ENCODE peak calls at places on chromosome 9, in six cellular contexts. P, K, Y, J, E and M are unnamed samples. For H3K9me3, the result is how much of the 10 kb centered on the place peaks cover.

GRCh38 chr9:95107001-95107749 is 210.3 kb downstream of the FANCC start:
- DNase-seq in K (no peak), Y (no peak), E (no peak), J (no peak), P (no peak), M (no peak)

GRCh38 chr9:20224756-20225155 is 397.5 kb downstream of the MLLT3 start:
- DNase-seq in J (no peak), K (no peak), E (no peak), Y (no peak), P (no peak), M (no peak)

GRCh38 chr9:116157436-116158138 is 4.0 kb downstream of the PAPPA start:
- DNase-seq in E (no peak), Y (no peak), P (peak), J (no peak), K (no peak), M (no peak)

GRCh38 chr9:113381909-113382411 is 5.2 kb upstream of the HDHD3 start:
- DNase-seq in J (peak), E (no peak), K (no peak), Y (peak), P (no peak), M (no peak)

GRCh38 chr9:92507005-92507404 is 24.7 kb upstream of the ASPN start:
- DNase-seq in P (no peak), E (no peak), J (no peak), Y (no peak), K (no peak), M (no peak)

GRCh38 chr9:114894206-114894605 is 36.2 kb downstream of the TNFSF8 start:
- DNase-seq in P (no peak), E (no peak), K (no peak), J (no peak), Y (no peak), M (no peak)

GRCh38 chr9:93920401-93920800 is 34.8 kb downstream of the BARX1 start:
- DNase-seq in Y (no peak), P (no peak), J (no peak), E (no peak), K (no peak), M (no peak)

GRCh38 chr9:92059045-92059444 is 56.2 kb downstream of the SPTLC1 start:
- DNase-seq in P (no peak), E (no peak), Y (no peak), K (no peak), J (no peak), M (no peak)

GRCh38 chr9:2284770-2285169 is 269.6 kb downstream of the SMARCA2 start:
- DNase-seq in K (no peak), E (no peak), J (no peak), P (no peak), Y (no peak), M (no peak)

GRCh38 chr9:128208943-128209695 is 5.9 kb downstream of the DNM1 start:
- DNase-seq in J (no peak), E (no peak), Y (no peak), K (no peak), P (no peak), M (no peak)

GRCh38 chr9:134818591-134818990 is 62.0 kb upstream of the FCN2 start:
- DNase-seq in J (no peak), E (no peak), Y (no peak), K (no peak), P (no peak), M (no peak)

GRCh38 chr9:107176701-107177100 is 106.4 kb upstream of the RAD23B start:
- DNase-seq in J (no peak), P (no peak), E (peak), K (no peak), Y (no peak), M (no peak)

GRCh38 chr9:99368341-99369326 is 146.6 kb downstream of the SEC61B start:
- DNase-seq in K (no peak), Y (no peak), E (no peak), P (no peak), J (no peak), M (no peak)

GRCh38 chr9:27414215-27414731 is 109.8 kb upstream of the IFNK start:
- DNase-seq in E (no peak), J (peak), K (no peak), P (no peak), Y (no peak), M (no peak)

GRCh38 chr9:37996050-37996811 is 72.8 kb downstream of the SHB start:
- DNase-seq in E (peak), Y (no peak), J (no peak), K (no peak), P (no peak), M (no peak)

GRCh38 chr9:129118799-129119198 is 7.6 kb downstream of the PTPA start:
- DNase-seq in K (no peak), Y (no peak), J (no peak), E (no peak), P (no peak), M (no peak)

GRCh38 chr9:21994996-21995651 is 533 bp downstream of the CDKN2B-AS1 start:
- DNase-seq in P (no peak), Y (peak), K (peak), E (peak), J (peak), M (peak)

GRCh38 chr9:137956039-137956438 is 78.5 kb downstream of the CACNA1B start:
- DNase-seq in P (no peak), K (no peak), Y (no peak), J (no peak), E (no peak), M (no peak)

GRCh38 chr9:16912197-16912596 is 41.7 kb upstream of the BNC2 start:
- DNase-seq in P (no peak), K (no peak), Y (no peak), J (no peak), E (no peak), M (no peak)

GRCh38 chr9:101435601-101436079 is at the start of gene ALDOB:
- DNase-seq in P (no peak), J (no peak), K (no peak), E (no peak), Y (no peak), M (no peak)
- H3K9me3 ChIP-seq in P (under half), J (under half), K (under half), E (under half), Y (under half), M (under half)

GRCh38 chr9:103661663-103662062 is 432.4 kb upstream of the SMC2 start:
- DNase-seq in J (no peak), Y (no peak), P (no peak), E (no peak), K (no peak), M (no peak)
- H3K9me3 ChIP-seq in J (under half), Y (under half), P (under half), E (under half), K (under half), M (under half)

DNA sequence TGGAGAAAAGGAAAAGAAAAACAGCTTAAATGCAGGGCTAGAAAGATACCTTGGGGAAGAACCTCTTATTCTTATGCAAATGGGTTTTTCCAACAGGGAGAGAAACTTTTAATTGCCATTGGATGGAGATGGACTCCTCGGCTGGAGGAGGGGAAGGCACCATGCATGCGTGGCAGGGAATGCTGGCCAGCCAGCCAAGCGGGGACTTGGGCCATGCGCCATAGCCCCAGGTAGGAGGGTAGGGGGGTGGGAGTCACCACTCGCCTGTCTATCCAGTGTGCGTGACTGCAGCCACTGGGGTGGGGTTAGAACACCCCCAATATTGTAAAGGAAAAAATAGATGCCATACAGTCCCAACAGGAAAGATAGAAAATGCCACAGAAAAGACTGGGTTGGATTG is 119.9 kb upstream of the ELAVL2 start:
- DNase-seq in K (no peak), J (no peak), E (no peak), Y (no peak), P (no peak), M (no peak)
- H3K9me3 ChIP-seq in K (under half), J (under half), E (under half), Y (under half), P (under half), M (under half)

DNA sequence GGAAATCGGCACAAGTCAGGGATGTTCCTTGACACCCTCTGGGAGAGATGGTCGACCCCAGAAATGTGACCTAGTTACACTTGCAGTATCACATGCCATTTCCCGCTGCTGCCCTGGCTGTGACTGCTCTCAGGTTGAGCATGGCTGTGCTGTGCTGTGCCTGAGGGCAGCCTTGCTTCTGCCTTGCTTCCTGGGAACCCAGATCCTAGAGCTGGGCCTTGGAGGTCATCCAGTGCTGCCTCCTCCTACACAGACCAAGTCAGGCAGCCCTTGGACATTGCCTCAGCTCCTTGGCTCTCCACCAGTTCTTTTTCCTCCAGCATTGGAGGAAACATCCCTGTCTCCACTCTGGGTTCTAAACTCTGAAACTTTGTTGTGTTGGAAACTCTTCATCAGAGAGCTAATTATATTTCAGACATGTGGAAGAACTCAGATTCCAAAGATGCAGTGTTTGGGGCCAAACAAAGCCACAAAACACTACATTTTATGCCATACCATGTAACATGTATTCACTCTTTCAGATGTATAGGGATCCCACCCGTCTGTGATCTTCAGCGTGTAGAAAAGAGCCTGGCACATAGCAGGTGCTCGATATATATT is 6.1 kb downstream of the MAMDC2 start:
- DNase-seq in K (no peak), Y (peak), E (no peak), P (no peak), J (peak), M (no peak)
- H3K9me3 ChIP-seq in K (under half), Y (under half), E (under half), P (under half), J (under half), M (under half)

GRCh38 chr9:111163738-111164399 is 125.6 kb upstream of the LPAR1 start:
- DNase-seq in K (no peak), Y (no peak), E (no peak), P (no peak), J (no peak), M (no peak)

DNA sequence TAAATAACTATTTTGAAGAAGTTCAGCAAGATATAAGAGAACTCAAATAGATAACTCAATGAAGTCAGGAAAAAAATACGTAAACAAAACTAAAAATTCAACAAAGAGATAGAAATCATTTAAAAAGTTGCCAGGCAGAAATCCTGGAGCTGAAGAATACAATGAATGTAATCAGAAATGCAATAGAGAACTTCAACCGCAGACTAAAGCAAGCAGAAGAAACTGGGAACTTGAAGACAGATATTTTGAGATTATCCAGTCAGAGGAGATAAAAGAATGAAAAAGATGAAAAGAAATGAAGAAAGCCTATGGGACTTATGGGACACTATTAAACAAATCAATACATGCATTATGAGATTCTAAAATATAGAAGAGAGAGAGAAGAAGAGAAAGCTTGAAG is 129.1 kb upstream of the LPAR1 start:
- DNase-seq in Y (no peak), K (no peak), J (no peak), P (no peak), E (no peak), M (no peak)
- H3K9me3 ChIP-seq in Y (under half), K (under half), J (under half), P (under half), E (under half), M (under half)

GRCh38 chr9:1152171-1152570 is 102.0 kb downstream of the DMRT2 start:
- DNase-seq in P (no peak), J (no peak), Y (no peak), E (no peak), K (no peak), M (no peak)

GRCh38 chr9:1155602-1156001 is 105.4 kb downstream of the DMRT2 start:
- DNase-seq in P (no peak), E (no peak), K (no peak), J (no peak), Y (no peak), M (no peak)

GRCh38 chr9:1154739-1155138 is 104.6 kb downstream of the DMRT2 start:
- DNase-seq in Y (no peak), K (no peak), P (no peak), E (no peak), J (no peak), M (no peak)

GRCh38 chr9:1157836-1158235 is 107.7 kb downstream of the DMRT2 start:
- DNase-seq in P (no peak), J (no peak), Y (no peak), K (no peak), E (no peak), M (no peak)

GRCh38 chr9:1156794-1157193 is 106.6 kb downstream of the DMRT2 start:
- DNase-seq in P (no peak), J (no peak), K (no peak), E (no peak), Y (no peak), M (no peak)
- H3K9me3 ChIP-seq in P (under half), J (under half), K (under half), E (under half), Y (under half), M (under half)

DNA sequence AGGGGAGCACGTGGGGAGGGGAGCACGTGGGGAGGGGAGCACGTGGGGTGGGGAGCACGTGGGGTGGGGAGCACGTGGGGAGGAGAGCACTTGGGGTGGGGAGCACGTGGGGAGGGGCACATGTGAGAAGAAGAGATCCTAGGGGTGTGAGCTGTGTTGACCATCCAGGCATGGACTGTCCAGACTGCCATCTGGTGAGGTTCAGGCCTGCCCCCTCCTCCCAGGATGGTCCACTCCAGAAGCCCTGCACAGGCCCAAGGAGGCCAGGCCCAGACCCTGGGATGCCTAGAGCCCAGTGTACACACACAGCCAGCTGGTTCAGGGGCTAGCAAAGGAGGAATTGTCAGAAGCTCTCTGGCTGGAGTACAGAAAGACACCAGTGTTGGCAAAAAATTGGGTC is 2.3 kb downstream of the SNAPC4 start:
- DNase-seq in E (no peak), K (no peak), Y (no peak), J (no peak), P (no peak), M (no peak)
- H3K9me3 ChIP-seq in E (under half), K (under half), Y (under half), J (under half), P (under half), M (under half)

DNA sequence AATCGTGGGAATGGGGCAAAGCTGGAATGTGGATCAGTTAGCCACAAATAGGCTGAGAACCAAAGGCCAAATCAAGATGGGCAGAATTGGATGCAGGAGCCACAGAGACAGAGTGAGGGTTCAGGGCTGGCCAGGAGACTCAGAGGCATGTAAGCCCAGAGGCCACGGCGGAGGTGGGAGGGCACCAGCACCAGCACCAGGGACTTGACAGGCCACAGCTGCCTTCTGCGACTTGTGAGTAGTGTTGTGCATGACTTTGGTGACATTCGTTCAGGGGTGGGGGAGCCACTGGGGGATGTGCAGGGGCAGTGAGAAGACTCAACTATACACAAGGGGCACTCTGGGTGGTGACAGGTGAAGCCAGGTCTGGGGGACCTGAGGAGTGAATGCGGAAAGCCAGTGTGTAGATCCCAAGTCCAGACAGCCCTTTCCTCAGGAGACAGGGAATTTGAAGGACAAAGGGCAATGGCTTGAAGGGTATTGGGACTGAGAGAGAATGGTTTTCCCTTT is 53.2 kb downstream of the TMOD1 start:
- DNase-seq in K (no peak), J (no peak), Y (no peak), E (no peak), P (no peak), M (no peak)
- H3K9me3 ChIP-seq in K (under half), J (under half), Y (under half), E (under half), P (under half), M (under half)

DNA sequence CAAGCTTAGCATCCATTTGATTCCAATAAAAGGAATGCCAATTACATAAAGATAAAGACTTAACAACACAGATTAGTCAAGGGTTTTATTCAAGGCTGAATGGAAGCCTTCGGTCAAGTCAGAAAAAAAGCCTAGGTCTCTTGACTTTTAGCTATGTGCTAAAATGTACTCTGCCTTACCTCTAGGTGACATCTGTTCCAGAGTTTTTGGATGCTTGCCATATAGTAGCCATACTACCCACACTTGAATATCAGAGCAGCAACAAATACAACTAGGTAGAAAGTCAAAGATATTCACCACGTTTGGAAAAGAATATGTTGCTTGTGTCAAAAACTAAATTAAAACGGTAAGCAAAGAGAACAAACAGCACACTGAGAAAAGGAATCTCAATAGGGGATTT is 484.7 kb downstream of the ELAVL2 start:
- DNase-seq in K (no peak), P (no peak), J (no peak), E (no peak), Y (no peak), M (no peak)
- H3K9me3 ChIP-seq in K (under half), P (under half), J (under half), E (under half), Y (under half), M (under half)